ENCODE peak calls at places on chromosomes 11 and 22, in six cellular contexts. H, F, Y, B, G and D are unnamed samples.

GRCh38 chr11:33043221-33043833 is 4.0 kb downstream of the TCP11L1 start:
- DNase-seq in B (no peak), G (no peak), Y (no peak), F (no peak), H (no peak), D (no peak)

GRCh38 chr22:37260396-37260795 is 16.3 kb upstream of the RAC2 start:
- DNase-seq in H (no peak), G (no peak), B (no peak), F (no peak), Y (no peak), D (no peak)

GRCh38 chr22:36862251-36863242 is 1.7 kb downstream of the NCF4 start:
- DNase-seq in H (no peak), Y (peak; percentile 73), G (no peak), B (no peak), F (no peak), D (no peak)

GRCh38 chr11:122398167-122398566 is 257.4 kb upstream of the UBASH3B start:
- DNase-seq in F (no peak), H (no peak), G (no peak), B (no peak), Y (no peak), D (no peak)

GRCh38 chr11:67022341-67022933 is 497 bp upstream of the SYT12 start:
- DNase-seq in F (peak; percentile 45), G (no peak), B (peak; percentile 69), Y (no peak), H (no peak), D (no peak)

GRCh38 chr22:35743466-35743865 is 25.8 kb downstream of the APOL5 start:
- DNase-seq in F (no peak), Y (no peak), G (no peak), B (no peak), H (no peak), D (no peak)

GRCh38 chr11:58060939-58061672 is 30.4 kb downstream of the OR6Q1 start:
- DNase-seq in F (peak; percentile 19), B (no peak), G (peak; percentile 91), H (no peak), Y (no peak), D (no peak)

GRCh38 chr11:75025561-75025960 is 36.8 kb downstream of the NEU3 start:
- DNase-seq in H (no peak), G (no peak), Y (no peak), F (no peak), B (no peak), D (no peak)

GRCh38 chr22:43014062-43014875 is 680 bp downstream of the PACSIN2 start:
- DNase-seq in F (no peak), H (peak; percentile 39), Y (no peak), B (peak; percentile 54), G (peak; percentile 32), D (no peak)

GRCh38 chr22:46355369-46355995 is 20.0 kb downstream of the TRMU start:
- DNase-seq in B (peak; percentile 92), Y (no peak), H (peak; percentile 66), F (peak; percentile 72), G (peak; percentile 37), D (peak; percentile 97)

GRCh38 chr11:34633990-34634725 is 13.3 kb downstream of the EHF start:
- DNase-seq in B (no peak), Y (no peak), F (peak; percentile 60), H (no peak), G (peak; percentile 45), D (no peak)

GRCh38 chr22:28063656-28064055 is 144.6 kb upstream of the PITPNB start:
- DNase-seq in H (no peak), F (no peak), G (no peak), B (no peak), Y (no peak), D (no peak)

GRCh38 chr22:50087646-50088045 is 2.2 kb upstream of the MOV10L1 start:
- DNase-seq in Y (no peak), B (no peak), G (no peak), F (no peak), H (no peak), D (no peak)

GRCh38 chr22:28366856-28367255 is 312.8 kb downstream of the TTC28 start:
- DNase-seq in F (no peak), G (peak; percentile 82), Y (no peak), H (no peak), B (no peak), D (no peak)

GRCh38 chr11:119000906-119001305 is 3.0 kb downstream of the CENATAC start:
- DNase-seq in Y (no peak), H (no peak), F (no peak), B (no peak), G (no peak), D (no peak)

GRCh38 chr11:77634724-77635123 is 2.9 kb downstream of the CLNS1A start:
- DNase-seq in B (no peak), F (no peak), G (no peak), Y (no peak), H (no peak), D (no peak)

GRCh38 chr11:95652002-95652472 is 137.5 kb downstream of the FAM76B start:
- DNase-seq in B (peak; percentile 27), F (no peak), Y (no peak), G (no peak), H (no peak), D (no peak)

GRCh38 chr11:59866397-59866796 is at the start of gene TCN1:
- DNase-seq in F (peak; percentile 56), G (no peak), B (no peak), Y (no peak), H (no peak), D (no peak)

GRCh38 chr11:87462171-87462570 is 424.4 kb downstream of the TMEM135 start:
- DNase-seq in F (no peak), H (no peak), B (no peak), Y (no peak), G (no peak), D (no peak)

GRCh38 chr11:16959528-16960100 is 54.6 kb downstream of the PLEKHA7 start:
- DNase-seq in G (no peak), Y (no peak), F (no peak), B (no peak), H (no peak), D (no peak)

GRCh38 chr11:69674267-69674885 is 777 bp downstream of the LTO1 start:
- DNase-seq in H (no peak), Y (no peak), F (no peak), B (no peak), G (no peak), D (no peak)

GRCh38 chr11:91248199-91248807 is 976.3 kb upstream of the FAT3 start:
- DNase-seq in F (peak; percentile 57), B (no peak), H (no peak), G (peak; percentile 28), Y (no peak), D (no peak)

GRCh38 chr11:130162733-130163132 is 3.2 kb downstream of the ST14 start:
- DNase-seq in Y (no peak), B (no peak), F (no peak), H (no peak), G (no peak), D (no peak)

GRCh38 chr11:2542406-2542805 is 97.6 kb downstream of the KCNQ1 start:
- DNase-seq in B (no peak), F (no peak), Y (no peak), G (no peak), H (no peak), D (no peak)

GRCh38 chr11:59247535-59248227 is 35.0 kb upstream of the MPEG1 start:
- DNase-seq in G (no peak), F (peak; percentile 27), B (no peak), Y (no peak), H (no peak), D (no peak)

GRCh38 chr11:73470036-73470624 is 93.9 kb downstream of the RELT start:
- DNase-seq in Y (no peak), G (no peak), B (no peak), H (no peak), F (no peak), D (no peak)
- H3K4me1 ChIP-seq in Y (peaks cover 3% of the 10 kb centered on the region), G (peaks cover 17% of the 10 kb centered on the region), B (no peaks in the 10 kb centered on the region), H (no peaks in the 10 kb centered on the region), F (no peaks in the 10 kb centered on the region), D (no peaks in the 10 kb centered on the region)

DNA sequence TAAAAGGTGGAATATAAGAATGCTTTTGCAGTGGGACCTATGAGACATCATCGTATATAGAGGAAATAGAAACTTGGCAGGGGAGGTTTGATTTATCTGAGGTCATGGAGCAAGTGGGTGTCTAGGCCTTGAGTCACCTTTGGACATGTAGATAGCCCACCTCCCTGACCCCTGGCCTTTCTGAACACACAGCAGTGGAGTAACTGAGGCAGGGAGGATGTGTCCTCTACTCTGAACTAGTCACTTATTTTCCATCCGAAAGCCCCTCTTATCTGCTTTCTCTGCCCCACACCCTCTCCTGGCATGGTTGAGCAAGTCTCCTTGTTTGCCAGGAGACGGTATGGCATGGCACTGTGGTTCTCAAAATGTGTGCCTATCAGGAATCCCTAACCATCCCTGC is 7.9 kb downstream of the CD82 start:
- DNase-seq in F (no peak), B (no peak), G (no peak), H (no peak), Y (no peak), D (no peak)
- H3K4me2 ChIP-seq in F (no peak overlapping the region), B (no peak overlapping the region), G (no peak overlapping the region), H (no peak overlapping the region), Y (peak overlapping the region; percentile 93), D (no peak overlapping the region)

GRCh38 chr11:61773356-61773755 is 19.0 kb downstream of the TMEM258 start:
- DNase-seq in B (peak; percentile 96), H (no peak), F (no peak), G (no peak), Y (no peak), D (no peak)
- TF ChIP-seq EP300 in B (peak; percentile 35), H (no peak), F (no peak), G (no peak), Y (no peak), D (no peak)

GRCh38 chr22:31340765-31341247 is 5.3 kb downstream of the PATZ1 start:
- DNase-seq in G (no peak), Y (no peak), B (no peak), H (no peak), F (no peak), D (no peak)

GRCh38 chr22:31341386-31342088 is 4.6 kb downstream of the PATZ1 start:
- DNase-seq in F (no peak), G (no peak), Y (no peak), H (no peak), B (no peak), D (no peak)

GRCh38 chr22:31343235-31344191 is 2.6 kb downstream of the PATZ1 start:
- DNase-seq in G (no peak), Y (no peak), B (peak; percentile 67), H (no peak), F (no peak), D (peak; percentile 68)

GRCh38 chr22:31344369-31345330 is 1.5 kb downstream of the PATZ1 start:
- DNase-seq in G (no peak), B (peak; percentile 39), H (no peak), Y (no peak), F (no peak), D (peak; percentile 54)

DNA sequence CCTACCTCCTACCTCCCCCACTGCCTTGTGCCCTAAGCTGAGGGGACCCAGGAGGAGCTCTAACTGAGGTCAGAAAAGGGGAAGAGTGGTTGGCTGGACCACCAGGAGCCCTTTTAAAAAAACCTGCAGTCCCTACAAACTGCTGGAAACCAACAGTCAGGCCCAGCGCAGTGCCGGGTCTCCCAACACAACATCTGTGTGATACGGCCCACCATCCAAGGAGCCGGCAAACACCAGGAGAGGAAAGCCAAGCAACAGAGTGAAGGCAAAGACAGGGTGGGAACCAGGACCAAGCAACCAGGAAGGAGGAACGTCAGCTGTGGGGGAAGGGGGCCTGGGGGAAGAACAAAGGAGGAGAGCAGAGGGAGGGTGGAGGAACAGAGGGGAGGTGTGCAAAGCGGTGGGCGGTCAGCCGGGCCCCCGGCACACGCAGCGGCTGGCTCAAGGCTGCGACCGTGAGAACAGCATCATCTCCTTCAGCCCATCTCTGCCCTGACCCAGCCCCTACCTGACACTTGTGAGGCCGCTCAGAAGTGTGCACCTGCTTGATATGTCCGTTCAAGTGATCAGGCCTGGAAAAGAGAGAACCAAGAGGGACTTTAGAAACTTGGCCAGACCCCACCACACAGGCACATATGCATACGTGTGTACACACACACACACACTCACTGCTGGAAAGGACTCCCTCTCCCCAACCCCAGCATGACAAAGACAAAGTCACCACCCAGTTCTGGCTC is 3.6 kb downstream of the PATZ1 start:
- DNase-seq in G (no peak), H (no peak), B (no peak), Y (no peak), F (no peak), D (no peak)
- H3K4me1 ChIP-seq in G (peaks cover 78% of the 10 kb centered on the region), H (peaks cover 40% of the 10 kb centered on the region), B (peaks cover 19% of the 10 kb centered on the region), Y (peaks cover 16% of the 10 kb centered on the region), F (peaks cover 24% of the 10 kb centered on the region), D (peaks cover 34% of the 10 kb centered on the region)